ENCODE peak calls at places on chromosomes 11 and 22, in five cellular contexts. I is stimulated activated CD8-positive, alpha-beta memory T cell treated with anti-CD3 and anti-CD28 coated beads, Interleukin-2, amount 100 ng/mL, for 48 hours; B is AG08395; L is anterior cingulate cortex; C is heart left ventricle. N is an unnamed sample.

GRCh38 chr11:71244116-71244815 is 8.1 kb downstream of the SHANK2 start:
- DNase-seq in L (no peak), B (peak; percentile 67), C (no peak), I (no peak), N (no peak)

GRCh38 chr22:36369922-36370781 is 17.6 kb downstream of the MYH9 start:
- DNase-seq in I (no peak), L (no peak), B (no peak), C (peak; percentile 62), N (no peak)

GRCh38 chr11:79287952-79288351 is 152.9 kb downstream of the TENM4 start:
- DNase-seq in I (no peak), L (no peak), B (no peak), C (no peak), N (no peak)

GRCh38 chr11:34238533-34238932 is 119.3 kb downstream of the ABTB2 start:
- DNase-seq in I (no peak), L (no peak), C (no peak), B (no peak), N (no peak)

GRCh38 chr11:122322369-122322768 is 206.4 kb upstream of the BLID start:
- DNase-seq in C (no peak), L (no peak), B (peak; percentile 71), I (no peak), N (no peak)

GRCh38 chr11:31106963-31107576 is 262.5 kb downstream of the DCDC1 start:
- DNase-seq in I (peak; percentile 18), C (peak; percentile 41), B (peak; percentile 38), L (no peak), N (peak; percentile 81)

GRCh38 chr11:134474942-134475341 is 62.9 kb upstream of the B3GAT1 start:
- DNase-seq in L (no peak), I (no peak), B (no peak), C (no peak), N (no peak)

GRCh38 chr11:35367491-35367890 is 51.9 kb downstream of the SLC1A2 start:
- DNase-seq in C (peak; percentile 38), B (peak; percentile 63), L (no peak), I (no peak), N (no peak)

GRCh38 chr11:29249713-29250112 is 767.1 kb downstream of the KCNA4 start:
- DNase-seq in I (no peak), C (no peak), L (no peak), B (no peak), N (no peak)

N was measured in midbrain.